ENCODE peak calls at places on chromosome 10, in five cellular contexts. M, B, I, X and K are unnamed samples.
A peak's percentile ranks its signal among the peaks of the same experiment; 100 is the strongest.

GRCh38 chr10:30000802-30001571 is 58.4 kb downstream of the JCAD start:
- DNase-seq in X (peak; percentile 51), I (no peak), B (no peak), M (no peak), K (no peak)

GRCh38 chr10:66990431-66990830 is 64.6 kb downstream of the LRRTM3 start:
- DNase-seq in I (no peak), X (no peak), M (no peak), B (no peak), K (no peak)

GRCh38 chr10:77204171-77204570 is 433.4 kb downstream of the KCNMA1 start:
- DNase-seq in X (no peak), B (no peak), M (no peak), I (no peak), K (no peak)

GRCh38 chr10:118977022-118977599 is 52.4 kb upstream of the NANOS1 start:
- DNase-seq in M (no peak), B (no peak), I (no peak), X (no peak), K (no peak)

GRCh38 chr10:7566891-7567290 is 99.9 kb downstream of the ITIH5 start:
- DNase-seq in B (no peak), X (no peak), I (no peak), M (no peak), K (no peak)

GRCh38 chr10:129774736-129775401 is 189.2 kb downstream of the EBF3 start:
- DNase-seq in M (no peak), X (no peak), B (no peak), I (no peak), K (no peak)

GRCh38 chr10:124612611-124613498 is 131.3 kb downstream of the FAM53B start:
- DNase-seq in I (no peak), B (peak; percentile 58), X (peak; percentile 49), M (peak; percentile 66), K (no peak)

GRCh38 chr10:64760371-64760770 is 1239.2 kb downstream of the REEP3 start:
- DNase-seq in M (no peak), X (no peak), I (no peak), B (no peak), K (no peak)

GRCh38 chr10:30788307-30788706 is 158.8 kb upstream of the LYZL2 start:
- DNase-seq in B (no peak), M (no peak), I (no peak), X (no peak), K (no peak)

GRCh38 chr10:4109469-4109868 is 324.5 kb upstream of the KLF6 start:
- DNase-seq in I (no peak), M (no peak), B (no peak), X (no peak), K (no peak)

GRCh38 chr10:58048936-58049335 is 218.8 kb downstream of the IPMK start:
- DNase-seq in I (no peak), X (no peak), M (no peak), B (no peak), K (no peak)

GRCh38 chr10:96999987-97000386 is 167.9 kb downstream of the LCOR start:
- DNase-seq in I (no peak), M (no peak), X (no peak), B (no peak), K (no peak)

GRCh38 chr10:24255907-24256306 is 47.0 kb downstream of the KIAA1217 start:
- DNase-seq in B (no peak), X (no peak), I (no peak), M (no peak), K (no peak)

GRCh38 chr10:119805702-119806230 is 66.9 kb downstream of the MCMBP start:
- DNase-seq in X (no peak), M (no peak), B (no peak), I (no peak), K (no peak)

GRCh38 chr10:12875100-12875499 is 126.4 kb downstream of the CCDC3 start:
- DNase-seq in I (no peak), M (no peak), X (no peak), B (no peak), K (no peak)

GRCh38 chr10:18066947-18067346 is 73.3 kb upstream of the CACNB2 start:
- DNase-seq in B (no peak), I (no peak), M (no peak), X (no peak), K (no peak)

GRCh38 chr10:92848037-92848440 is 281 bp upstream of the EXOC6 start:
- DNase-seq in M (no peak), I (no peak), B (no peak), X (no peak), K (no peak)

GRCh38 chr10:92844746-92845145 is 3.6 kb upstream of the EXOC6 start:
- DNase-seq in I (no peak), M (peak; percentile 35), X (no peak), B (no peak), K (no peak)

GRCh38 chr10:92847185-92847864 is 995 bp upstream of the EXOC6 start:
- DNase-seq in B (no peak), M (no peak), I (no peak), X (peak; percentile 66), K (no peak)

GRCh38 chr10:92846819-92847184 is 1.5 kb upstream of the EXOC6 start:
- DNase-seq in B (no peak), X (no peak), I (no peak), M (no peak), K (no peak)

DNA sequence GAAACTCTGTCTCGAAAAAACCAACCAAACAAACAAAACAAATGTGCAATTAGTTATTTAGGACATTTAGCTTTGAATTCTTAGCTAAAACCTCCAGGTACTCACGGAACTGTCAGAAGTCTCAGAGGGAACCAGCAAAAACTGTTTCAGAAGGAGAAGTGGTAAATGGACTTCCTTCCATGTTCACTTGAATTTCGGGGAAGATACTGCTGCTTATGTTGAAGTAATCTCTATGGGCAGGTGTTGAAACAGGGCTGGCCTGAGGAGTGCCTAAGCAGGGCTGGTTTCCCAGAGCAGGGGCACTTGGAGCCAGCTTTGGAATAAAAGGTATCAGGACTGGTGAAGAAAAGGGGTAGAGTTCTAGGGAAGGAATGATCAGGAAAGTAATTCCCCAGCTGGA is 2.4 kb upstream of the EXOC6 start:
- DNase-seq in M (no peak), X (no peak), B (no peak), I (no peak), K (no peak)
- H2AFZ ChIP-seq in M (no peak overlapping the region), X (no peak overlapping the region), B (no peak overlapping the region), I (no peak overlapping the region), K (peak overlapping the region; percentile 5)

DNA sequence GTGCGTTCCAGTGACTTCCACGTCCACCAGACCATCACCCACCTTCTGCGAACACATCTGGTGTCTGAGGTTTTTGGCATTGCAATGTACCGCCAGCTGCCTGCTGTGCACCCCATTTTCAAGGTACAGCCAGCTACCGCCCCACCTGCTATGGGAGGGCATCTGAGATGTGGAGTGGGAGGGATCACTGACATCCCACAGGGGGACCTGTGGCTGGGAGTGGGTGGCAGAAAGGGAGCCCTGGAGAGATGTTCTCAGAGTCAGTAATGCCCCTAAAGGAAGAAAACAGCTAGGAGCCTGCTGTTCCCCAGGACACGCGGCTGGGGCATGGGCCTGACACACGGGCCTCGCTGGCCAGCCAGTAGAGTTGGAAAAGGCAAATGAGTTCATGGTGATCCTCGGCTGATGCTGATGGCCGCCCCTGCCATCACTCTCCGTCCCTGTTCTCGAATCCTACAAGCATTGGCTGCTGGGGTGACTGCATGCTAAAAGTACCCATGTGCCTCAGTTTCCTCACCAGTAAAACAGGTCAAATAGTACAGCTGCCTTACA is 66.6 kb downstream of the ALOX5 start:
- DNase-seq in M (no peak), B (no peak), I (no peak), X (no peak), K (no peak)
- TF ChIP-seq CREB1 in M (no peak), B (no peak), I (no peak), X (no peak), K (no peak)

GRCh38 chr10:70982443-70982842 is 94.1 kb upstream of the PCBD1 start:
- DNase-seq in X (no peak), I (no peak), M (no peak), B (no peak), K (peak; percentile 53)
- H2AFZ ChIP-seq in X (no peak overlapping the region), I (no peak overlapping the region), M (no peak overlapping the region), B (no peak overlapping the region), K (peak overlapping the region; percentile 6)

DNA sequence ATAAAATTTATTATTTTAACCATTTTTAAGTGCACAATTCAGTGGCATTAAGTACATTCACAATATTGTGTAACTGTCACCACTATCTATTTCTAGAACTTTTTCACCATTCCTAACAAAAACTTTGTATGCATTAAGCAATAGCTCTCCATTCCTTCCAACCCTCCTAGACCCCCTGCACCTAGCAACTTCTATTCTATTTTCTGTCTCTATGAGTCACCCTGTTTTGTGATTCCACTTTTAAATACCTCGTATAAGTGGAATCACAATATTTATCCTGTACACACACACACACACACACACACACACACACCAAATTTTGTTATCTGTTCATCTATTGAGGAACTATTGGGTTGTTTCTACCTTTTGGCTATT is 89.2 kb downstream of the ARID5B start:
- DNase-seq in B (no peak), X (no peak), I (no peak), M (no peak), K (no peak)
- TF ChIP-seq CREB1 in B (no peak), X (no peak), I (no peak), M (no peak), K (no peak)

DNA sequence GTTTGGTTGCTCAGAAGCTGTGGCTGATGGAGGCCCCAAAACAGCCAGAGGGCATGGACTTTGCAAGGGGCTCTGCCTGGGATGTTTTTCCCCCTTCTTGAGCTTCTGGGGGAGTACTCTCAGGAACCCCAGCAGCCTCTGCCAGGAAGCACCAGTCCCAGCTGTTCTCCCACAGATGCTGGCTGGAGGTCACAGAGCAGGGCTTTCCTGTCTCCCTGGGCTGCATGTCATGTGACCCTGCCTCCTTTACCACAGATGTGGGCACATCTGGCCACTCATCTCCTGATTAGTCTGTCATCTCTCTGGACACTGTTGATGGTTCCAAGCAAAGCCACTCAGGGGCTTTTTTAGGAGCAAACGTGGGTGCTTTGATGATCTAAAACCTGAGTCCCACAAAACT is 136.7 kb downstream of the NEURL1 start:
- DNase-seq in B (no peak), X (no peak), M (no peak), I (no peak), K (no peak)
- H2AFZ ChIP-seq in B (no peak overlapping the region), X (no peak overlapping the region), M (no peak overlapping the region), I (no peak overlapping the region), K (no peak overlapping the region)